ENCODE peak calls at places on chromosome 12, in four cellular contexts. K is effector memory CD4-positive, alpha-beta T cell; G is thoracic aorta; B is hepatocyte. M is an unnamed sample.

GRCh38 chr12:95815635-95816212 is 25.2 kb upstream of the NTN4 start:
- DNase-seq in K (no peak), G (no peak), B (peak; percentile 26), M (no peak)

GRCh38 chr12:116693259-116694227 is 44.3 kb downstream of the SPRING1 start:
- DNase-seq in K (no peak), G (no peak), B (peak; percentile 27), M (no peak)

GRCh38 chr12:3046441-3047200 is 30.6 kb upstream of the TSPAN9 start:
- DNase-seq in K (no peak), G (no peak), B (no peak), M (no peak)

GRCh38 chr12:84056-84455 is 17.5 kb downstream of the IQSEC3 start:
- DNase-seq in K (no peak), G (no peak), B (no peak), M (no peak)

GRCh38 chr12:6141048-6141447 is 16.6 kb upstream of the VWF start:
- DNase-seq in K (no peak), G (no peak), B (no peak), M (peak; percentile 36)

GRCh38 chr12:4270670-4271432 is 2.7 kb upstream of the CCND2 start:
- DNase-seq in K (no peak), G (no peak), B (peak; percentile 59), M (no peak)

GRCh38 chr12:45336331-45336730 is 120.4 kb downstream of the ANO6 start:
- DNase-seq in K (no peak), G (no peak), B (peak; percentile 34), M (no peak)

GRCh38 chr12:63133981-63134380 is 17.0 kb downstream of the AVPR1A start:
- DNase-seq in K (no peak), G (no peak), B (no peak), M (no peak)

GRCh38 chr12:8559676-8560075 is 19.0 kb upstream of the CLEC4E start:
- DNase-seq in K (no peak), G (no peak), B (no peak), M (no peak)

GRCh38 chr12:64252708-64253107 is 30.6 kb upstream of the KICS2 start:
- DNase-seq in K (no peak), G (no peak), B (no peak), M (no peak)

GRCh38 chr12:106080786-106081185 is 58.0 kb downstream of the NUAK1 start:
- DNase-seq in K (no peak), G (no peak), B (no peak), M (no peak)

GRCh38 chr12:12064596-12064995 is 6.1 kb upstream of the BCL2L14 start:
- DNase-seq in K (no peak), G (no peak), B (no peak), M (no peak)

GRCh38 chr12:58011676-58012075 is 70.3 kb downstream of the ATP23 start:
- DNase-seq in K (no peak), G (no peak), B (no peak), M (no peak)

GRCh38 chr12:93011100-93011499 is 82.0 kb upstream of the EEA1 start:
- DNase-seq in K (no peak), G (no peak), B (no peak), M (no peak)

GRCh38 chr12:120720234-120720968 is 5.2 kb upstream of the ACADS start:
- DNase-seq in K (no peak), G (no peak), B (peak; percentile 57), M (no peak)

GRCh38 chr12:130157998-130158774 is 4.1 kb upstream of the FZD10 start:
- DNase-seq in K (no peak), G (no peak), B (no peak), M (no peak)

GRCh38 chr12:2248901-2249381 is 196.2 kb downstream of the CACNA1C start:
- DNase-seq in K (no peak), G (no peak), B (no peak), M (no peak)

DNA sequence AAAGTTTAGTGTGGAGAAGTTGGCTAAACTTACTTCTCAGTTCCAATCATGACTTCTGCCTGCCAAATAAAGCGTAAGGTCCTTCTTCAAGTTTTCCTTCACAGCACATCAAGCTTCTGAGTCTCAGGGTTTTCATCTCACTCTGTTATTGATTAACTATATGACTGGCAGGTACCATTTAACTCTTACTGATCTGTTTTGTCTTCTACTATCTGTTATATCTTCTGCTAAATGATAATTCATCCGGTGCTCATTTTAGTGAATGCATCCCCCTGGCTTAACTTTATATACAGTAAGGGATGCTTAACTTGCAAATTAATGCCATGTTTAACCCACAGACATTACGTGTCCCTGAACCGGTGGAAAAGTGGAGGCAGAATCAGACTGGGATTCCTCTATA is 20.7 kb downstream of the LGR5 start:
- DNase-seq in K (no peak), G (no peak), B (no peak), M (no peak)
- H3K4me1 ChIP-seq in K (no peaks in the 10 kb centered on the region), G (no peaks in the 10 kb centered on the region), B (no peaks in the 10 kb centered on the region), M (no peaks in the 10 kb centered on the region)

GRCh38 chr12:49959570-49960473 is 1.9 kb upstream of the AQP5 start:
- DNase-seq in K (no peak), G (no peak), B (no peak), M (no peak)
- H3K27ac ChIP-seq in K (no peak overlapping the region), G (no peak overlapping the region), B (no peak overlapping the region), M (no peak overlapping the region)

GRCh38 chr12:32496946-32497345 is 97.6 kb downstream of the FGD4 start:
- DNase-seq in K (no peak), G (no peak), B (no peak), M (no peak)
- H3K4me1 ChIP-seq in K (no peaks in the 10 kb centered on the region), G (peaks cover 29% of the 10 kb centered on the region), B (peaks cover 6% of the 10 kb centered on the region), M (no peaks in the 10 kb centered on the region)

DNA sequence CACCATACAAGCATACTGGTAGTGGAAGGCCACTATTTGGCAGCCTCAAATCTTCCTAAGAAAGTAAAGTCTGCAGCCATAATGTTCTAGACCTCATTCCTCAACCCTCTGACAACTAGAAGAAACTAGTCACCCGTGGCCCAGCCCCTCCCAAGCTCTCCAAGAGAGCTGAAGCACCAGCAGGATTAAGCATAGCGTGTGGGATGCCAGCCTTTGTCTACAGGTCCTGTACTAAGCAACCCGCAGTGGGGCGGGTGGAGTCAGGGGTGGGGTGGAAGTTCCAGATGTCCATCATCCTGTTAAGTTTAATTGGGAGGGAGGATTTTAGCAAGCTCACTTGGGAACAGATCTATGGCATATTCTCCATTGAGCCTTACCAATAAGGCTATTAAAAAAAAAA is 14.2 kb downstream of the SLC11A2 start:
- DNase-seq in K (no peak), G (no peak), B (no peak), M (no peak)
- H3K27ac ChIP-seq in K (no peak overlapping the region), G (no peak overlapping the region), B (no peak overlapping the region), M (no peak overlapping the region)

GRCh38 chr12:69123311-69123710 is 116.1 kb upstream of the CPSF6 start:
- DNase-seq in K (no peak), G (no peak), B (no peak), M (no peak)

GRCh38 chr12:69117566-69118266 is 121.7 kb upstream of the CPSF6 start:
- DNase-seq in K (no peak), G (no peak), B (no peak), M (no peak)

GRCh38 chr12:69115955-69116354 is 123.4 kb upstream of the CPSF6 start:
- DNase-seq in K (no peak), G (no peak), B (no peak), M (no peak)

GRCh38 chr12:69120331-69120730 is 119.0 kb upstream of the CPSF6 start:
- DNase-seq in K (no peak), G (no peak), B (no peak), M (no peak)

DNA sequence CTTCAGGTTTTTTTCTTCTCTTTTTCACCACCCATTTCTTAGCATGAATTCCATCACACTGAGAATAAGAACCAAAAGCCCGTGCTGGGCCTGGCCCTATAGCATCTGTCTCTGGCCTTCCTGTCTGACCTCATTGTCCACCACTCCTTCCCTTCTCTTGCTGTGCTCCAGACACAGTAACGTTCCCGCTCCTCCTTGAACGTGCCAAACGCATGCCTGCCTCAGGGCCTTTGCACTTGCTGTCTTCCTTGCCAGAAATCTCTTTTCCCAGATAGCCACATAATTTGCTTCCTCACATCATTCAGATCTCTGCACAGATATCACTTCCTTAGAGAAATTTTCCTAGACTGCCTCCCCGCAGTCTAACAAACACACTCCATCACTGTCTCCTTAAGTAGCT is 119.6 kb upstream of the CPSF6 start:
- DNase-seq in K (no peak), G (no peak), B (no peak), M (no peak)
- H3K4me1 ChIP-seq in K (no peaks in the 10 kb centered on the region), G (peaks cover 5% of the 10 kb centered on the region), B (no peaks in the 10 kb centered on the region), M (no peaks in the 10 kb centered on the region)

M was measured in CD8-positive, alpha-beta T cell.